ENCODE peak calls at places on chromosomes 6 and 20, in seven cellular contexts. One of them, this sample, is unnamed.

GRCh38 chr6:112237644-112238043 is 16.7 kb downstream of the LAMA4 start:
- DNase-seq in stimulated activated CD4-positive, alpha-beta T cell treated with anti-CD3 and anti-CD28 coated beads, Interleukin-15, amount 100 ng/mL, for 1 hour: no peak
- DNase-seq in SW480: no peak
- DNase-seq in Jurkat, Clone E6-1: no peak
- DNase-seq in activated T-helper 1 cell treated with anti-CD3 and anti-CD28 coated beads, Interleukin-12 subunit alpha, Interleukin-12 subunit beta, Interleukin-2, Interleukin-4 antibody, amounts not matched to agents 30 ng/mL and 10 ng/mL and 1 ng/mL, durations not matched to agents 14 hours and 24 hours and 36 hours: no peak
- DNase-seq in cardiac fibroblast: peak; percentile 89
- DNase-seq in kidney tubule cell: peak; percentile 29
- DNase-seq in this sample: no peak

GRCh38 chr20:45918182-45918737 is 6.3 kb upstream of the PLTP start:
- DNase-seq in stimulated activated CD4-positive, alpha-beta T cell treated with anti-CD3 and anti-CD28 coated beads, Interleukin-15, amount 100 ng/mL, for 1 hour: no peak
- DNase-seq in SW480: no peak
- DNase-seq in Jurkat, Clone E6-1: no peak
- DNase-seq in activated T-helper 1 cell treated with anti-CD3 and anti-CD28 coated beads, Interleukin-12 subunit alpha, Interleukin-12 subunit beta, Interleukin-2, Interleukin-4 antibody, amounts not matched to agents 30 ng/mL and 10 ng/mL and 1 ng/mL, durations not matched to agents 14 hours and 24 hours and 36 hours: no peak
- DNase-seq in cardiac fibroblast: peak; percentile 54
- DNase-seq in kidney tubule cell: no peak
- DNase-seq in this sample: no peak

GRCh38 chr6:132190815-132191175 is 210.5 kb downstream of the MOXD1 start:
- DNase-seq in stimulated activated CD4-positive, alpha-beta T cell treated with anti-CD3 and anti-CD28 coated beads, Interleukin-15, amount 100 ng/mL, for 1 hour: no peak
- DNase-seq in SW480: no peak
- DNase-seq in Jurkat, Clone E6-1: no peak
- DNase-seq in activated T-helper 1 cell treated with anti-CD3 and anti-CD28 coated beads, Interleukin-12 subunit alpha, Interleukin-12 subunit beta, Interleukin-2, Interleukin-4 antibody, amounts not matched to agents 30 ng/mL and 10 ng/mL and 1 ng/mL, durations not matched to agents 14 hours and 24 hours and 36 hours: no peak
- DNase-seq in cardiac fibroblast: peak; percentile 88
- DNase-seq in kidney tubule cell: no peak
- DNase-seq in this sample: no peak

GRCh38 chr6:73742433-73742832 is 46.4 kb downstream of the CD109 start:
- DNase-seq in stimulated activated CD4-positive, alpha-beta T cell treated with anti-CD3 and anti-CD28 coated beads, Interleukin-15, amount 100 ng/mL, for 1 hour: no peak
- DNase-seq in SW480: no peak
- DNase-seq in Jurkat, Clone E6-1: no peak
- DNase-seq in activated T-helper 1 cell treated with anti-CD3 and anti-CD28 coated beads, Interleukin-12 subunit alpha, Interleukin-12 subunit beta, Interleukin-2, Interleukin-4 antibody, amounts not matched to agents 30 ng/mL and 10 ng/mL and 1 ng/mL, durations not matched to agents 14 hours and 24 hours and 36 hours: no peak
- DNase-seq in cardiac fibroblast: no peak
- DNase-seq in kidney tubule cell: no peak
- DNase-seq in this sample: no peak

GRCh38 chr6:12602342-12602741 is 114.2 kb upstream of the PHACTR1 start:
- DNase-seq in stimulated activated CD4-positive, alpha-beta T cell treated with anti-CD3 and anti-CD28 coated beads, Interleukin-15, amount 100 ng/mL, for 1 hour: no peak
- DNase-seq in SW480: no peak
- DNase-seq in Jurkat, Clone E6-1: no peak
- DNase-seq in activated T-helper 1 cell treated with anti-CD3 and anti-CD28 coated beads, Interleukin-12 subunit alpha, Interleukin-12 subunit beta, Interleukin-2, Interleukin-4 antibody, amounts not matched to agents 30 ng/mL and 10 ng/mL and 1 ng/mL, durations not matched to agents 14 hours and 24 hours and 36 hours: no peak
- DNase-seq in cardiac fibroblast: peak; percentile 35
- DNase-seq in kidney tubule cell: no peak
- DNase-seq in this sample: no peak

GRCh38 chr6:82085701-82086100 is 161.8 kb downstream of the IBTK start:
- DNase-seq in stimulated activated CD4-positive, alpha-beta T cell treated with anti-CD3 and anti-CD28 coated beads, Interleukin-15, amount 100 ng/mL, for 1 hour: no peak
- DNase-seq in SW480: no peak
- DNase-seq in Jurkat, Clone E6-1: no peak
- DNase-seq in activated T-helper 1 cell treated with anti-CD3 and anti-CD28 coated beads, Interleukin-12 subunit alpha, Interleukin-12 subunit beta, Interleukin-2, Interleukin-4 antibody, amounts not matched to agents 30 ng/mL and 10 ng/mL and 1 ng/mL, durations not matched to agents 14 hours and 24 hours and 36 hours: no peak
- DNase-seq in cardiac fibroblast: no peak
- DNase-seq in kidney tubule cell: no peak
- DNase-seq in this sample: no peak

GRCh38 chr6:143940011-143940597 is 68.0 kb downstream of the PLAGL1 start:
- DNase-seq in stimulated activated CD4-positive, alpha-beta T cell treated with anti-CD3 and anti-CD28 coated beads, Interleukin-15, amount 100 ng/mL, for 1 hour: peak; percentile 22
- DNase-seq in SW480: peak; percentile 58
- DNase-seq in Jurkat, Clone E6-1: peak; percentile 66
- DNase-seq in activated T-helper 1 cell treated with anti-CD3 and anti-CD28 coated beads, Interleukin-12 subunit alpha, Interleukin-12 subunit beta, Interleukin-2, Interleukin-4 antibody, amounts not matched to agents 30 ng/mL and 10 ng/mL and 1 ng/mL, durations not matched to agents 14 hours and 24 hours and 36 hours: peak; percentile 26
- DNase-seq in cardiac fibroblast: peak; percentile 65
- DNase-seq in kidney tubule cell: peak; percentile 69
- DNase-seq in this sample: no peak

GRCh38 chr20:35093245-35093884 is 758 bp upstream of the TRPC4AP start:
- DNase-seq in stimulated activated CD4-positive, alpha-beta T cell treated with anti-CD3 and anti-CD28 coated beads, Interleukin-15, amount 100 ng/mL, for 1 hour: no peak
- DNase-seq in SW480: peak; percentile 68
- DNase-seq in Jurkat, Clone E6-1: no peak
- DNase-seq in activated T-helper 1 cell treated with anti-CD3 and anti-CD28 coated beads, Interleukin-12 subunit alpha, Interleukin-12 subunit beta, Interleukin-2, Interleukin-4 antibody, amounts not matched to agents 30 ng/mL and 10 ng/mL and 1 ng/mL, durations not matched to agents 14 hours and 24 hours and 36 hours: no peak
- DNase-seq in cardiac fibroblast: peak; percentile 85
- DNase-seq in kidney tubule cell: peak; percentile 85
- DNase-seq in this sample: no peak

GRCh38 chr20:51563597-51564332 is 21.2 kb upstream of the NFATC2 start:
- DNase-seq in stimulated activated CD4-positive, alpha-beta T cell treated with anti-CD3 and anti-CD28 coated beads, Interleukin-15, amount 100 ng/mL, for 1 hour: no peak
- DNase-seq in SW480: peak; percentile 88
- DNase-seq in Jurkat, Clone E6-1: no peak
- DNase-seq in activated T-helper 1 cell treated with anti-CD3 and anti-CD28 coated beads, Interleukin-12 subunit alpha, Interleukin-12 subunit beta, Interleukin-2, Interleukin-4 antibody, amounts not matched to agents 30 ng/mL and 10 ng/mL and 1 ng/mL, durations not matched to agents 14 hours and 24 hours and 36 hours: no peak
- DNase-seq in cardiac fibroblast: peak; percentile 83
- DNase-seq in kidney tubule cell: peak; percentile 56
- DNase-seq in this sample: no peak

GRCh38 chr6:7959453-7959852 is 48.9 kb upstream of the TXNDC5 start:
- DNase-seq in stimulated activated CD4-positive, alpha-beta T cell treated with anti-CD3 and anti-CD28 coated beads, Interleukin-15, amount 100 ng/mL, for 1 hour: no peak
- DNase-seq in SW480: no peak
- DNase-seq in Jurkat, Clone E6-1: no peak
- DNase-seq in activated T-helper 1 cell treated with anti-CD3 and anti-CD28 coated beads, Interleukin-12 subunit alpha, Interleukin-12 subunit beta, Interleukin-2, Interleukin-4 antibody, amounts not matched to agents 30 ng/mL and 10 ng/mL and 1 ng/mL, durations not matched to agents 14 hours and 24 hours and 36 hours: no peak
- DNase-seq in cardiac fibroblast: no peak
- DNase-seq in kidney tubule cell: no peak
- DNase-seq in this sample: no peak

GRCh38 chr6:17475845-17476244 is 82.5 kb downstream of the CAP2 start:
- DNase-seq in stimulated activated CD4-positive, alpha-beta T cell treated with anti-CD3 and anti-CD28 coated beads, Interleukin-15, amount 100 ng/mL, for 1 hour: no peak
- DNase-seq in SW480: no peak
- DNase-seq in Jurkat, Clone E6-1: no peak
- DNase-seq in activated T-helper 1 cell treated with anti-CD3 and anti-CD28 coated beads, Interleukin-12 subunit alpha, Interleukin-12 subunit beta, Interleukin-2, Interleukin-4 antibody, amounts not matched to agents 30 ng/mL and 10 ng/mL and 1 ng/mL, durations not matched to agents 14 hours and 24 hours and 36 hours: no peak
- DNase-seq in cardiac fibroblast: no peak
- DNase-seq in kidney tubule cell: no peak
- DNase-seq in this sample: no peak

GRCh38 chr6:145155411-145155810 is 579.9 kb downstream of the EPM2A start:
- DNase-seq in stimulated activated CD4-positive, alpha-beta T cell treated with anti-CD3 and anti-CD28 coated beads, Interleukin-15, amount 100 ng/mL, for 1 hour: no peak
- DNase-seq in SW480: no peak
- DNase-seq in Jurkat, Clone E6-1: no peak
- DNase-seq in activated T-helper 1 cell treated with anti-CD3 and anti-CD28 coated beads, Interleukin-12 subunit alpha, Interleukin-12 subunit beta, Interleukin-2, Interleukin-4 antibody, amounts not matched to agents 30 ng/mL and 10 ng/mL and 1 ng/mL, durations not matched to agents 14 hours and 24 hours and 36 hours: no peak
- DNase-seq in cardiac fibroblast: peak; percentile 28
- DNase-seq in kidney tubule cell: no peak
- DNase-seq in this sample: no peak

GRCh38 chr6:127518710-127519468 is at the start of gene MTCL3:
- DNase-seq in stimulated activated CD4-positive, alpha-beta T cell treated with anti-CD3 and anti-CD28 coated beads, Interleukin-15, amount 100 ng/mL, for 1 hour: no peak
- DNase-seq in SW480: peak; percentile 63
- DNase-seq in Jurkat, Clone E6-1: no peak
- DNase-seq in activated T-helper 1 cell treated with anti-CD3 and anti-CD28 coated beads, Interleukin-12 subunit alpha, Interleukin-12 subunit beta, Interleukin-2, Interleukin-4 antibody, amounts not matched to agents 30 ng/mL and 10 ng/mL and 1 ng/mL, durations not matched to agents 14 hours and 24 hours and 36 hours: peak; percentile 36
- DNase-seq in cardiac fibroblast: peak; percentile 81
- DNase-seq in kidney tubule cell: peak; percentile 98
- DNase-seq in this sample: no peak

GRCh38 chr6:137363805-137364138 is 130.4 kb downstream of the OLIG3 start:
- DNase-seq in stimulated activated CD4-positive, alpha-beta T cell treated with anti-CD3 and anti-CD28 coated beads, Interleukin-15, amount 100 ng/mL, for 1 hour: no peak
- DNase-seq in SW480: no peak
- DNase-seq in Jurkat, Clone E6-1: peak; percentile 67
- DNase-seq in activated T-helper 1 cell treated with anti-CD3 and anti-CD28 coated beads, Interleukin-12 subunit alpha, Interleukin-12 subunit beta, Interleukin-2, Interleukin-4 antibody, amounts not matched to agents 30 ng/mL and 10 ng/mL and 1 ng/mL, durations not matched to agents 14 hours and 24 hours and 36 hours: peak; percentile 13
- DNase-seq in cardiac fibroblast: peak; percentile 53
- DNase-seq in kidney tubule cell: peak; percentile 55
- DNase-seq in this sample: no peak

GRCh38 chr20:62066983-62067433 is 1.3 kb upstream of the TAF4 start:
- DNase-seq in stimulated activated CD4-positive, alpha-beta T cell treated with anti-CD3 and anti-CD28 coated beads, Interleukin-15, amount 100 ng/mL, for 1 hour: no peak
- DNase-seq in SW480: no peak
- DNase-seq in Jurkat, Clone E6-1: no peak
- DNase-seq in activated T-helper 1 cell treated with anti-CD3 and anti-CD28 coated beads, Interleukin-12 subunit alpha, Interleukin-12 subunit beta, Interleukin-2, Interleukin-4 antibody, amounts not matched to agents 30 ng/mL and 10 ng/mL and 1 ng/mL, durations not matched to agents 14 hours and 24 hours and 36 hours: no peak
- DNase-seq in cardiac fibroblast: peak; percentile 21
- DNase-seq in kidney tubule cell: peak; percentile 22
- DNase-seq in this sample: no peak

GRCh38 chr6:868212-868611 is 175.3 kb upstream of the EXOC2 start:
- DNase-seq in stimulated activated CD4-positive, alpha-beta T cell treated with anti-CD3 and anti-CD28 coated beads, Interleukin-15, amount 100 ng/mL, for 1 hour: no peak
- DNase-seq in SW480: no peak
- DNase-seq in Jurkat, Clone E6-1: no peak
- DNase-seq in activated T-helper 1 cell treated with anti-CD3 and anti-CD28 coated beads, Interleukin-12 subunit alpha, Interleukin-12 subunit beta, Interleukin-2, Interleukin-4 antibody, amounts not matched to agents 30 ng/mL and 10 ng/mL and 1 ng/mL, durations not matched to agents 14 hours and 24 hours and 36 hours: no peak
- DNase-seq in cardiac fibroblast: no peak
- DNase-seq in kidney tubule cell: no peak
- DNase-seq in this sample: no peak

GRCh38 chr20:22781869-22782268 is 197.5 kb upstream of the FOXA2 start:
- DNase-seq in stimulated activated CD4-positive, alpha-beta T cell treated with anti-CD3 and anti-CD28 coated beads, Interleukin-15, amount 100 ng/mL, for 1 hour: no peak
- DNase-seq in SW480: no peak
- DNase-seq in Jurkat, Clone E6-1: no peak
- DNase-seq in activated T-helper 1 cell treated with anti-CD3 and anti-CD28 coated beads, Interleukin-12 subunit alpha, Interleukin-12 subunit beta, Interleukin-2, Interleukin-4 antibody, amounts not matched to agents 30 ng/mL and 10 ng/mL and 1 ng/mL, durations not matched to agents 14 hours and 24 hours and 36 hours: no peak
- DNase-seq in cardiac fibroblast: no peak
- DNase-seq in kidney tubule cell: no peak
- DNase-seq in this sample: no peak

GRCh38 chr6:169620171-169621125 is 81.4 kb downstream of the WDR27 start:
- DNase-seq in stimulated activated CD4-positive, alpha-beta T cell treated with anti-CD3 and anti-CD28 coated beads, Interleukin-15, amount 100 ng/mL, for 1 hour: no peak
- DNase-seq in SW480: no peak
- DNase-seq in Jurkat, Clone E6-1: no peak
- DNase-seq in activated T-helper 1 cell treated with anti-CD3 and anti-CD28 coated beads, Interleukin-12 subunit alpha, Interleukin-12 subunit beta, Interleukin-2, Interleukin-4 antibody, amounts not matched to agents 30 ng/mL and 10 ng/mL and 1 ng/mL, durations not matched to agents 14 hours and 24 hours and 36 hours: no peak
- DNase-seq in cardiac fibroblast: peak; percentile 55
- DNase-seq in kidney tubule cell: peak; percentile 20
- DNase-seq in this sample: no peak

GRCh38 chr6:125363010-125363359 is 61.2 kb upstream of the HDDC2 start:
- DNase-seq in stimulated activated CD4-positive, alpha-beta T cell treated with anti-CD3 and anti-CD28 coated beads, Interleukin-15, amount 100 ng/mL, for 1 hour: no peak
- DNase-seq in SW480: peak; percentile 36
- DNase-seq in Jurkat, Clone E6-1: no peak
- DNase-seq in activated T-helper 1 cell treated with anti-CD3 and anti-CD28 coated beads, Interleukin-12 subunit alpha, Interleukin-12 subunit beta, Interleukin-2, Interleukin-4 antibody, amounts not matched to agents 30 ng/mL and 10 ng/mL and 1 ng/mL, durations not matched to agents 14 hours and 24 hours and 36 hours: no peak
- DNase-seq in cardiac fibroblast: peak; percentile 61
- DNase-seq in kidney tubule cell: peak; percentile 75
- DNase-seq in this sample: peak; percentile 34

GRCh38 chr20:11891827-11892521 is 25.7 kb upstream of the BTBD3 start:
- DNase-seq in stimulated activated CD4-positive, alpha-beta T cell treated with anti-CD3 and anti-CD28 coated beads, Interleukin-15, amount 100 ng/mL, for 1 hour: no peak
- DNase-seq in SW480: peak; percentile 85
- DNase-seq in Jurkat, Clone E6-1: peak; percentile 88
- DNase-seq in activated T-helper 1 cell treated with anti-CD3 and anti-CD28 coated beads, Interleukin-12 subunit alpha, Interleukin-12 subunit beta, Interleukin-2, Interleukin-4 antibody, amounts not matched to agents 30 ng/mL and 10 ng/mL and 1 ng/mL, durations not matched to agents 14 hours and 24 hours and 36 hours: peak; percentile 51
- DNase-seq in cardiac fibroblast: peak; percentile 82
- DNase-seq in kidney tubule cell: peak; percentile 87
- DNase-seq in this sample: peak; percentile 37

GRCh38 chr6:27873101-27874030 is 38.8 kb downstream of the OR2B2 start:
- DNase-seq in stimulated activated CD4-positive, alpha-beta T cell treated with anti-CD3 and anti-CD28 coated beads, Interleukin-15, amount 100 ng/mL, for 1 hour: peak; percentile 32
- DNase-seq in SW480: peak; percentile 39
- DNase-seq in Jurkat, Clone E6-1: peak; percentile 97
- DNase-seq in activated T-helper 1 cell treated with anti-CD3 and anti-CD28 coated beads, Interleukin-12 subunit alpha, Interleukin-12 subunit beta, Interleukin-2, Interleukin-4 antibody, amounts not matched to agents 30 ng/mL and 10 ng/mL and 1 ng/mL, durations not matched to agents 14 hours and 24 hours and 36 hours: peak; percentile 78
- DNase-seq in cardiac fibroblast: peak; percentile 90
- DNase-seq in kidney tubule cell: peak; percentile 79
- DNase-seq in this sample: peak; percentile 60

GRCh38 chr6:150070236-150070860 is 1.4 kb upstream of the ULBP3 start:
- DNase-seq in stimulated activated CD4-positive, alpha-beta T cell treated with anti-CD3 and anti-CD28 coated beads, Interleukin-15, amount 100 ng/mL, for 1 hour: no peak
- DNase-seq in SW480: no peak
- DNase-seq in Jurkat, Clone E6-1: no peak
- DNase-seq in activated T-helper 1 cell treated with anti-CD3 and anti-CD28 coated beads, Interleukin-12 subunit alpha, Interleukin-12 subunit beta, Interleukin-2, Interleukin-4 antibody, amounts not matched to agents 30 ng/mL and 10 ng/mL and 1 ng/mL, durations not matched to agents 14 hours and 24 hours and 36 hours: no peak
- DNase-seq in cardiac fibroblast: no peak
- DNase-seq in kidney tubule cell: peak; percentile 32
- DNase-seq in this sample: no peak

GRCh38 chr6:142946924-142947701 is 2.1 kb upstream of the HIVEP2 start:
- DNase-seq in stimulated activated CD4-positive, alpha-beta T cell treated with anti-CD3 and anti-CD28 coated beads, Interleukin-15, amount 100 ng/mL, for 1 hour: peak; percentile 69
- DNase-seq in SW480: peak; percentile 67
- DNase-seq in Jurkat, Clone E6-1: no peak
- DNase-seq in activated T-helper 1 cell treated with anti-CD3 and anti-CD28 coated beads, Interleukin-12 subunit alpha, Interleukin-12 subunit beta, Interleukin-2, Interleukin-4 antibody, amounts not matched to agents 30 ng/mL and 10 ng/mL and 1 ng/mL, durations not matched to agents 14 hours and 24 hours and 36 hours: peak; percentile 61
- DNase-seq in cardiac fibroblast: peak; percentile 83
- DNase-seq in kidney tubule cell: peak; percentile 94
- DNase-seq in this sample: peak; percentile 81

GRCh38 chr6:78059171-78059570 is 406.3 kb downstream of the MEI4 start:
- DNase-seq in stimulated activated CD4-positive, alpha-beta T cell treated with anti-CD3 and anti-CD28 coated beads, Interleukin-15, amount 100 ng/mL, for 1 hour: no peak
- DNase-seq in SW480: no peak
- DNase-seq in Jurkat, Clone E6-1: no peak
- DNase-seq in activated T-helper 1 cell treated with anti-CD3 and anti-CD28 coated beads, Interleukin-12 subunit alpha, Interleukin-12 subunit beta, Interleukin-2, Interleukin-4 antibody, amounts not matched to agents 30 ng/mL and 10 ng/mL and 1 ng/mL, durations not matched to agents 14 hours and 24 hours and 36 hours: no peak
- DNase-seq in cardiac fibroblast: no peak
- DNase-seq in kidney tubule cell: no peak
- DNase-seq in this sample: no peak

GRCh38 chr6:162942860-162943259 is 215.1 kb downstream of the PACRG start:
- DNase-seq in stimulated activated CD4-positive, alpha-beta T cell treated with anti-CD3 and anti-CD28 coated beads, Interleukin-15, amount 100 ng/mL, for 1 hour: no peak
- DNase-seq in SW480: no peak
- DNase-seq in Jurkat, Clone E6-1: no peak
- DNase-seq in activated T-helper 1 cell treated with anti-CD3 and anti-CD28 coated beads, Interleukin-12 subunit alpha, Interleukin-12 subunit beta, Interleukin-2, Interleukin-4 antibody, amounts not matched to agents 30 ng/mL and 10 ng/mL and 1 ng/mL, durations not matched to agents 14 hours and 24 hours and 36 hours: no peak
- DNase-seq in cardiac fibroblast: peak; percentile 38
- DNase-seq in kidney tubule cell: no peak
- DNase-seq in this sample: no peak

GRCh38 chr20:19626896-19627295 is 131.2 kb upstream of the RIN2 start:
- DNase-seq in stimulated activated CD4-positive, alpha-beta T cell treated with anti-CD3 and anti-CD28 coated beads, Interleukin-15, amount 100 ng/mL, for 1 hour: no peak
- DNase-seq in SW480: no peak
- DNase-seq in Jurkat, Clone E6-1: no peak
- DNase-seq in activated T-helper 1 cell treated with anti-CD3 and anti-CD28 coated beads, Interleukin-12 subunit alpha, Interleukin-12 subunit beta, Interleukin-2, Interleukin-4 antibody, amounts not matched to agents 30 ng/mL and 10 ng/mL and 1 ng/mL, durations not matched to agents 14 hours and 24 hours and 36 hours: no peak
- DNase-seq in cardiac fibroblast: peak; percentile 13
- DNase-seq in kidney tubule cell: no peak
- DNase-seq in this sample: no peak

GRCh38 chr6:161554883-161555282 is 281.0 kb upstream of the AGPAT4 start:
- DNase-seq in stimulated activated CD4-positive, alpha-beta T cell treated with anti-CD3 and anti-CD28 coated beads, Interleukin-15, amount 100 ng/mL, for 1 hour: no peak
- DNase-seq in SW480: no peak
- DNase-seq in Jurkat, Clone E6-1: no peak
- DNase-seq in activated T-helper 1 cell treated with anti-CD3 and anti-CD28 coated beads, Interleukin-12 subunit alpha, Interleukin-12 subunit beta, Interleukin-2, Interleukin-4 antibody, amounts not matched to agents 30 ng/mL and 10 ng/mL and 1 ng/mL, durations not matched to agents 14 hours and 24 hours and 36 hours: no peak
- DNase-seq in cardiac fibroblast: peak; percentile 4
- DNase-seq in kidney tubule cell: no peak
- DNase-seq in this sample: no peak

GRCh38 chr20:35004051-35004725 is 48.5 kb downstream of the MYH7B start:
- DNase-seq in stimulated activated CD4-positive, alpha-beta T cell treated with anti-CD3 and anti-CD28 coated beads, Interleukin-15, amount 100 ng/mL, for 1 hour: no peak
- DNase-seq in SW480: no peak
- DNase-seq in Jurkat, Clone E6-1: no peak
- DNase-seq in activated T-helper 1 cell treated with anti-CD3 and anti-CD28 coated beads, Interleukin-12 subunit alpha, Interleukin-12 subunit beta, Interleukin-2, Interleukin-4 antibody, amounts not matched to agents 30 ng/mL and 10 ng/mL and 1 ng/mL, durations not matched to agents 14 hours and 24 hours and 36 hours: no peak
- DNase-seq in cardiac fibroblast: no peak
- DNase-seq in kidney tubule cell: no peak
- DNase-seq in this sample: no peak

GRCh38 chr6:42010185-42010872 is 40.0 kb upstream of the TAF8 start:
- DNase-seq in stimulated activated CD4-positive, alpha-beta T cell treated with anti-CD3 and anti-CD28 coated beads, Interleukin-15, amount 100 ng/mL, for 1 hour: no peak
- DNase-seq in SW480: peak; percentile 15
- DNase-seq in Jurkat, Clone E6-1: peak; percentile 99
- DNase-seq in activated T-helper 1 cell treated with anti-CD3 and anti-CD28 coated beads, Interleukin-12 subunit alpha, Interleukin-12 subunit beta, Interleukin-2, Interleukin-4 antibody, amounts not matched to agents 30 ng/mL and 10 ng/mL and 1 ng/mL, durations not matched to agents 14 hours and 24 hours and 36 hours: no peak
- DNase-seq in cardiac fibroblast: peak; percentile 9
- DNase-seq in kidney tubule cell: peak; percentile 14
- DNase-seq in this sample: no peak

GRCh38 chr6:7979831-7980230 is 69.2 kb upstream of the TXNDC5 start:
- DNase-seq in stimulated activated CD4-positive, alpha-beta T cell treated with anti-CD3 and anti-CD28 coated beads, Interleukin-15, amount 100 ng/mL, for 1 hour: no peak
- DNase-seq in SW480: no peak
- DNase-seq in Jurkat, Clone E6-1: no peak
- DNase-seq in activated T-helper 1 cell treated with anti-CD3 and anti-CD28 coated beads, Interleukin-12 subunit alpha, Interleukin-12 subunit beta, Interleukin-2, Interleukin-4 antibody, amounts not matched to agents 30 ng/mL and 10 ng/mL and 1 ng/mL, durations not matched to agents 14 hours and 24 hours and 36 hours: no peak
- DNase-seq in cardiac fibroblast: no peak
- DNase-seq in kidney tubule cell: no peak
- DNase-seq in this sample: no peak

GRCh38 chr6:116695398-116695797 is 14.4 kb downstream of the KPNA5 start:
- DNase-seq in stimulated activated CD4-positive, alpha-beta T cell treated with anti-CD3 and anti-CD28 coated beads, Interleukin-15, amount 100 ng/mL, for 1 hour: no peak
- DNase-seq in SW480: no peak
- DNase-seq in Jurkat, Clone E6-1: no peak
- DNase-seq in activated T-helper 1 cell treated with anti-CD3 and anti-CD28 coated beads, Interleukin-12 subunit alpha, Interleukin-12 subunit beta, Interleukin-2, Interleukin-4 antibody, amounts not matched to agents 30 ng/mL and 10 ng/mL and 1 ng/mL, durations not matched to agents 14 hours and 24 hours and 36 hours: no peak
- DNase-seq in cardiac fibroblast: peak; percentile 2
- DNase-seq in kidney tubule cell: no peak
- DNase-seq in this sample: no peak

GRCh38 chr20:41030536-41031242 is 2.1 kb downstream of the TOP1 start:
- DNase-seq in stimulated activated CD4-positive, alpha-beta T cell treated with anti-CD3 and anti-CD28 coated beads, Interleukin-15, amount 100 ng/mL, for 1 hour: no peak
- DNase-seq in SW480: no peak
- DNase-seq in Jurkat, Clone E6-1: no peak
- DNase-seq in activated T-helper 1 cell treated with anti-CD3 and anti-CD28 coated beads, Interleukin-12 subunit alpha, Interleukin-12 subunit beta, Interleukin-2, Interleukin-4 antibody, amounts not matched to agents 30 ng/mL and 10 ng/mL and 1 ng/mL, durations not matched to agents 14 hours and 24 hours and 36 hours: no peak
- DNase-seq in cardiac fibroblast: peak; percentile 53
- DNase-seq in kidney tubule cell: no peak
- DNase-seq in this sample: no peak

GRCh38 chr6:90027004-90027403 is 132.7 kb downstream of the GJA10 start:
- DNase-seq in stimulated activated CD4-positive, alpha-beta T cell treated with anti-CD3 and anti-CD28 coated beads, Interleukin-15, amount 100 ng/mL, for 1 hour: no peak
- DNase-seq in SW480: no peak
- DNase-seq in Jurkat, Clone E6-1: no peak
- DNase-seq in activated T-helper 1 cell treated with anti-CD3 and anti-CD28 coated beads, Interleukin-12 subunit alpha, Interleukin-12 subunit beta, Interleukin-2, Interleukin-4 antibody, amounts not matched to agents 30 ng/mL and 10 ng/mL and 1 ng/mL, durations not matched to agents 14 hours and 24 hours and 36 hours: no peak
- DNase-seq in cardiac fibroblast: no peak
- DNase-seq in kidney tubule cell: no peak
- DNase-seq in this sample: no peak

GRCh38 chr6:134512946-134513345 is 195.0 kb upstream of the SGK1 start:
- DNase-seq in stimulated activated CD4-positive, alpha-beta T cell treated with anti-CD3 and anti-CD28 coated beads, Interleukin-15, amount 100 ng/mL, for 1 hour: no peak
- DNase-seq in SW480: no peak
- DNase-seq in Jurkat, Clone E6-1: no peak
- DNase-seq in activated T-helper 1 cell treated with anti-CD3 and anti-CD28 coated beads, Interleukin-12 subunit alpha, Interleukin-12 subunit beta, Interleukin-2, Interleukin-4 antibody, amounts not matched to agents 30 ng/mL and 10 ng/mL and 1 ng/mL, durations not matched to agents 14 hours and 24 hours and 36 hours: no peak
- DNase-seq in cardiac fibroblast: peak; percentile 51
- DNase-seq in kidney tubule cell: no peak
- DNase-seq in this sample: no peak

GRCh38 chr6:149160943-149161342 is 156.6 kb upstream of the TAB2 start:
- DNase-seq in stimulated activated CD4-positive, alpha-beta T cell treated with anti-CD3 and anti-CD28 coated beads, Interleukin-15, amount 100 ng/mL, for 1 hour: no peak
- DNase-seq in SW480: no peak
- DNase-seq in Jurkat, Clone E6-1: no peak
- DNase-seq in activated T-helper 1 cell treated with anti-CD3 and anti-CD28 coated beads, Interleukin-12 subunit alpha, Interleukin-12 subunit beta, Interleukin-2, Interleukin-4 antibody, amounts not matched to agents 30 ng/mL and 10 ng/mL and 1 ng/mL, durations not matched to agents 14 hours and 24 hours and 36 hours: no peak
- DNase-seq in cardiac fibroblast: no peak
- DNase-seq in kidney tubule cell: no peak
- DNase-seq in this sample: no peak

GRCh38 chr6:32442977-32443552 is 3.4 kb downstream of the HLA-DRA start:
- DNase-seq in stimulated activated CD4-positive, alpha-beta T cell treated with anti-CD3 and anti-CD28 coated beads, Interleukin-15, amount 100 ng/mL, for 1 hour: no peak
- DNase-seq in SW480: no peak
- DNase-seq in Jurkat, Clone E6-1: no peak
- DNase-seq in activated T-helper 1 cell treated with anti-CD3 and anti-CD28 coated beads, Interleukin-12 subunit alpha, Interleukin-12 subunit beta, Interleukin-2, Interleukin-4 antibody, amounts not matched to agents 30 ng/mL and 10 ng/mL and 1 ng/mL, durations not matched to agents 14 hours and 24 hours and 36 hours: no peak
- DNase-seq in cardiac fibroblast: no peak
- DNase-seq in kidney tubule cell: no peak
- DNase-seq in this sample: no peak

GRCh38 chr6:113396644-113397201 is 460.4 kb upstream of the MARCKS start:
- DNase-seq in stimulated activated CD4-positive, alpha-beta T cell treated with anti-CD3 and anti-CD28 coated beads, Interleukin-15, amount 100 ng/mL, for 1 hour: no peak
- DNase-seq in SW480: no peak
- DNase-seq in Jurkat, Clone E6-1: no peak
- DNase-seq in activated T-helper 1 cell treated with anti-CD3 and anti-CD28 coated beads, Interleukin-12 subunit alpha, Interleukin-12 subunit beta, Interleukin-2, Interleukin-4 antibody, amounts not matched to agents 30 ng/mL and 10 ng/mL and 1 ng/mL, durations not matched to agents 14 hours and 24 hours and 36 hours: no peak
- DNase-seq in cardiac fibroblast: no peak
- DNase-seq in kidney tubule cell: no peak
- DNase-seq in this sample: no peak

This sample was measured in breast epithelium.